ENCODE peak calls at places on chromosomes 13 and 19, in four cellular contexts. One of them, this sample, is unnamed.

GRCh38 chr13:98202026-98202425 is 25.0 kb upstream of the RNF113B start:
- DNase-seq in left cardiac atrium: no peak
- DNase-seq in DND-41: peak; percentile 64
- DNase-seq in activated naive CD4-positive, alpha-beta T cell treated with anti-CD3 and anti-CD28 coated beads, Interleukin-2, amount 10 ng/mL, durations not matched to agents 7 days and 5 days: no peak
- DNase-seq in this sample: no peak

GRCh38 chr13:108102771-108103170 is 112.6 kb downstream of the LIG4 start:
- DNase-seq in left cardiac atrium: no peak
- DNase-seq in DND-41: no peak
- DNase-seq in activated naive CD4-positive, alpha-beta T cell treated with anti-CD3 and anti-CD28 coated beads, Interleukin-2, amount 10 ng/mL, durations not matched to agents 7 days and 5 days: no peak
- DNase-seq in this sample: no peak

GRCh38 chr19:13804830-13805683 is 9.8 kb downstream of the ZSWIM4 start:
- DNase-seq in left cardiac atrium: no peak
- DNase-seq in DND-41: peak; percentile 26
- DNase-seq in activated naive CD4-positive, alpha-beta T cell treated with anti-CD3 and anti-CD28 coated beads, Interleukin-2, amount 10 ng/mL, durations not matched to agents 7 days and 5 days: no peak
- DNase-seq in this sample: peak; percentile 70

GRCh38 chr19:3365447-3366103 is 808 bp upstream of the NFIC start:
- DNase-seq in left cardiac atrium: peak; percentile 78
- DNase-seq in DND-41: no peak
- DNase-seq in activated naive CD4-positive, alpha-beta T cell treated with anti-CD3 and anti-CD28 coated beads, Interleukin-2, amount 10 ng/mL, durations not matched to agents 7 days and 5 days: no peak
- DNase-seq in this sample: peak; percentile 84

GRCh38 chr19:17686027-17686511 is 2.1 kb downstream of the UNC13A start:
- DNase-seq in left cardiac atrium: peak; percentile 34
- DNase-seq in DND-41: no peak
- DNase-seq in activated naive CD4-positive, alpha-beta T cell treated with anti-CD3 and anti-CD28 coated beads, Interleukin-2, amount 10 ng/mL, durations not matched to agents 7 days and 5 days: no peak
- DNase-seq in this sample: no peak

GRCh38 chr13:25908390-25908789 is 143.4 kb downstream of the SHISA2 start:
- DNase-seq in left cardiac atrium: no peak
- DNase-seq in DND-41: no peak
- DNase-seq in activated naive CD4-positive, alpha-beta T cell treated with anti-CD3 and anti-CD28 coated beads, Interleukin-2, amount 10 ng/mL, durations not matched to agents 7 days and 5 days: no peak
- DNase-seq in this sample: no peak

GRCh38 chr13:80180745-80181144 is 160.2 kb downstream of the SPRY2 start:
- DNase-seq in left cardiac atrium: no peak
- DNase-seq in DND-41: no peak
- DNase-seq in activated naive CD4-positive, alpha-beta T cell treated with anti-CD3 and anti-CD28 coated beads, Interleukin-2, amount 10 ng/mL, durations not matched to agents 7 days and 5 days: no peak
- DNase-seq in this sample: no peak

GRCh38 chr19:19444694-19445155 is 39.2 kb downstream of the GATAD2A start:
- DNase-seq in left cardiac atrium: no peak
- DNase-seq in DND-41: no peak
- DNase-seq in activated naive CD4-positive, alpha-beta T cell treated with anti-CD3 and anti-CD28 coated beads, Interleukin-2, amount 10 ng/mL, durations not matched to agents 7 days and 5 days: peak; percentile 45
- DNase-seq in this sample: no peak

GRCh38 chr19:30450945-30451344 is 78.8 kb downstream of the ZNF536 start:
- DNase-seq in left cardiac atrium: no peak
- DNase-seq in DND-41: no peak
- DNase-seq in activated naive CD4-positive, alpha-beta T cell treated with anti-CD3 and anti-CD28 coated beads, Interleukin-2, amount 10 ng/mL, durations not matched to agents 7 days and 5 days: no peak
- DNase-seq in this sample: peak; percentile 49

GRCh38 chr19:43596842-43597461 is 557 bp downstream of the ZNF576 start:
- DNase-seq in left cardiac atrium: no peak
- DNase-seq in DND-41: peak; percentile 26
- DNase-seq in activated naive CD4-positive, alpha-beta T cell treated with anti-CD3 and anti-CD28 coated beads, Interleukin-2, amount 10 ng/mL, durations not matched to agents 7 days and 5 days: peak; percentile 31
- DNase-seq in this sample: no peak

GRCh38 chr13:109787135-109787954 is 962 bp upstream of the IRS2 start:
- DNase-seq in left cardiac atrium: peak; percentile 58
- DNase-seq in DND-41: no peak
- DNase-seq in activated naive CD4-positive, alpha-beta T cell treated with anti-CD3 and anti-CD28 coated beads, Interleukin-2, amount 10 ng/mL, durations not matched to agents 7 days and 5 days: peak; percentile 59
- DNase-seq in this sample: peak; percentile 66

GRCh38 chr13:37602743-37603381 is 4.3 kb upstream of the POSTN start:
- DNase-seq in left cardiac atrium: no peak
- DNase-seq in DND-41: no peak
- DNase-seq in activated naive CD4-positive, alpha-beta T cell treated with anti-CD3 and anti-CD28 coated beads, Interleukin-2, amount 10 ng/mL, durations not matched to agents 7 days and 5 days: no peak
- DNase-seq in this sample: no peak

GRCh38 chr19:48999481-49000325 is 6.0 kb downstream of the RUVBL2 start:
- DNase-seq in left cardiac atrium: peak; percentile 58
- DNase-seq in DND-41: peak; percentile 62
- DNase-seq in activated naive CD4-positive, alpha-beta T cell treated with anti-CD3 and anti-CD28 coated beads, Interleukin-2, amount 10 ng/mL, durations not matched to agents 7 days and 5 days: peak; percentile 82
- DNase-seq in this sample: peak; percentile 60

GRCh38 chr19:35169226-35169995 is 14.9 kb downstream of the FXYD5 start:
- DNase-seq in left cardiac atrium: no peak
- DNase-seq in DND-41: no peak
- DNase-seq in activated naive CD4-positive, alpha-beta T cell treated with anti-CD3 and anti-CD28 coated beads, Interleukin-2, amount 10 ng/mL, durations not matched to agents 7 days and 5 days: no peak
- DNase-seq in this sample: no peak

GRCh38 chr13:64884976-64885375 is 2345.2 kb downstream of the PCDH9 start:
- DNase-seq in left cardiac atrium: no peak
- DNase-seq in DND-41: no peak
- DNase-seq in activated naive CD4-positive, alpha-beta T cell treated with anti-CD3 and anti-CD28 coated beads, Interleukin-2, amount 10 ng/mL, durations not matched to agents 7 days and 5 days: no peak
- DNase-seq in this sample: no peak

GRCh38 chr13:23868521-23868920 is 20.7 kb downstream of the MIPEP start:
- DNase-seq in left cardiac atrium: no peak
- DNase-seq in DND-41: no peak
- DNase-seq in activated naive CD4-positive, alpha-beta T cell treated with anti-CD3 and anti-CD28 coated beads, Interleukin-2, amount 10 ng/mL, durations not matched to agents 7 days and 5 days: no peak
- DNase-seq in this sample: no peak

GRCh38 chr19:35331551-35332214 is 2.7 kb downstream of the CD22 start:
- DNase-seq in left cardiac atrium: no peak
- DNase-seq in DND-41: no peak
- DNase-seq in activated naive CD4-positive, alpha-beta T cell treated with anti-CD3 and anti-CD28 coated beads, Interleukin-2, amount 10 ng/mL, durations not matched to agents 7 days and 5 days: no peak
- DNase-seq in this sample: no peak

GRCh38 chr13:42279080-42279479 is 7.1 kb downstream of the AKAP11 start:
- DNase-seq in left cardiac atrium: no peak
- DNase-seq in DND-41: no peak
- DNase-seq in activated naive CD4-positive, alpha-beta T cell treated with anti-CD3 and anti-CD28 coated beads, Interleukin-2, amount 10 ng/mL, durations not matched to agents 7 days and 5 days: no peak
- DNase-seq in this sample: no peak

GRCh38 chr13:41401371-41401770 is 56.0 kb upstream of the RGCC start:
- DNase-seq in left cardiac atrium: no peak
- DNase-seq in DND-41: no peak
- DNase-seq in activated naive CD4-positive, alpha-beta T cell treated with anti-CD3 and anti-CD28 coated beads, Interleukin-2, amount 10 ng/mL, durations not matched to agents 7 days and 5 days: peak; percentile 23
- DNase-seq in this sample: no peak

GRCh38 chr13:40164137-40164536 is 502.3 kb downstream of the FOXO1 start:
- DNase-seq in left cardiac atrium: no peak
- DNase-seq in DND-41: no peak
- DNase-seq in activated naive CD4-positive, alpha-beta T cell treated with anti-CD3 and anti-CD28 coated beads, Interleukin-2, amount 10 ng/mL, durations not matched to agents 7 days and 5 days: no peak
- DNase-seq in this sample: no peak

GRCh38 chr13:43411211-43411610 is 375.6 kb downstream of the ENOX1 start:
- DNase-seq in left cardiac atrium: no peak
- DNase-seq in DND-41: no peak
- DNase-seq in activated naive CD4-positive, alpha-beta T cell treated with anti-CD3 and anti-CD28 coated beads, Interleukin-2, amount 10 ng/mL, durations not matched to agents 7 days and 5 days: no peak
- DNase-seq in this sample: no peak